ENCODE peak calls at places on chromosomes 4 and X, in four cellular contexts. T is stimulated activated CD4-positive, alpha-beta T cell treated with anti-CD3 and anti-CD28 coated beads, Interleukin-12 subunit alpha, Interleukin-12 subunit beta, amount 100 ng/mL, for 4 hours; D is mesendoderm; A is 8988T. O is an unnamed sample.

GRCh38 chr4:185711764-185712163 is 100.2 kb downstream of the SORBS2 start:
- DNase-seq in T (no peak), D (no peak), A (no peak), O (no peak)

GRCh38 chr4:148717988-148718387 is 275.8 kb upstream of the NR3C2 start:
- DNase-seq in T (no peak), D (no peak), A (no peak), O (no peak)

GRCh38 chr4:183178201-183178600 is 79.1 kb downstream of the WWC2 start:
- DNase-seq in T (no peak), D (no peak), A (no peak), O (no peak)

GRCh38 chr4:93199492-93199891 is 629.1 kb upstream of the ATOH1 start:
- DNase-seq in T (no peak), D (peak; percentile 84), A (peak; percentile 9), O (no peak)

GRCh38 chrX:78923198-78924015 is 21.8 kb upstream of the P2RY10 start:
- DNase-seq in T (no peak), D (no peak), A (no peak), O (no peak)

GRCh38 chr4:13918110-13918509 is 290.6 kb upstream of the BOD1L1 start:
- DNase-seq in T (no peak), D (no peak), A (no peak), O (peak; percentile 40)

GRCh38 chrX:68710870-68711576 is 63.6 kb downstream of the STARD8 start:
- DNase-seq in T (no peak), D (peak; percentile 84), A (peak; percentile 56), O (no peak)

GRCh38 chr4:74228691-74229640 is 71.0 kb downstream of the MTHFD2L start:
- DNase-seq in T (peak; percentile 69), D (peak; percentile 88), A (no peak), O (peak; percentile 58)

GRCh38 chrX:69014200-69014599 is 151.1 kb downstream of the PJA1 start:
- DNase-seq in T (no peak), D (no peak), A (no peak), O (no peak)

GRCh38 chr4:17324431-17324830 is 187.5 kb downstream of the QDPR start:
- DNase-seq in T (peak; percentile 39), D (peak; percentile 64), A (no peak), O (peak; percentile 40)

GRCh38 chr4:184446132-184446531 is 28.2 kb downstream of the IRF2 start:
- DNase-seq in T (no peak), D (no peak), A (no peak), O (no peak)

GRCh38 chr4:98113005-98113404 is 30.3 kb downstream of the STPG2 start:
- DNase-seq in T (no peak), D (peak; percentile 61), A (no peak), O (no peak)

GRCh38 chr4:59553739-59554126 is 1646.4 kb upstream of the ADGRL3 start:
- DNase-seq in T (no peak), D (no peak), A (peak; percentile 8), O (peak; percentile 13)

GRCh38 chrX:104370089-104370488 is 115.4 kb upstream of the ESX1 start:
- DNase-seq in T (no peak), D (peak; percentile 63), A (peak; percentile 20), O (no peak)

GRCh38 chrX:132146456-132146855 is 18.6 kb upstream of the FRMD7 start:
- DNase-seq in T (no peak), D (no peak), A (no peak), O (no peak)

GRCh38 chr4:10442976-10443375 is 14.2 kb downstream of the ZNF518B start:
- DNase-seq in T (no peak), D (no peak), A (no peak), O (no peak)

GRCh38 chrX:64206556-64207162 is 1.2 kb upstream of the AMER1 start:
- DNase-seq in T (no peak), D (no peak), A (no peak), O (no peak)

GRCh38 chrX:1493877-1494510 is 41.3 kb upstream of the ASMTL start:
- DNase-seq in T (no peak), D (no peak), A (no peak), O (no peak)

GRCh38 chrX:45479835-45480422 is 279.3 kb upstream of the DIPK2B start:
- DNase-seq in T (no peak), D (peak; percentile 28), A (no peak), O (peak; percentile 51)

GRCh38 chr4:133592106-133592505 is 443.0 kb downstream of the PCDH10 start:
- DNase-seq in T (no peak), D (peak; percentile 29), A (no peak), O (no peak)

GRCh38 chrX:66150188-66150587 is 13.9 kb upstream of the HEPH start:
- DNase-seq in T (no peak), D (peak; percentile 53), A (no peak), O (no peak)

GRCh38 chrX:46849933-46850332 is 13.1 kb downstream of the RP2 start:
- DNase-seq in T (no peak), D (no peak), A (no peak), O (no peak)

GRCh38 chr4:144591401-144591800 is 54.6 kb upstream of the HHIP start:
- DNase-seq in T (no peak), D (no peak), A (no peak), O (no peak)

GRCh38 chrX:31658360-31658759 is 586.5 kb upstream of the FTHL17 start:
- DNase-seq in T (no peak), D (peak; percentile 11), A (no peak), O (peak; percentile 13)

GRCh38 chr4:21830272-21830671 is 118.3 kb downstream of the KCNIP4 start:
- DNase-seq in T (no peak), D (no peak), A (no peak), O (no peak)

GRCh38 chr4:168837922-168838321 is 172.1 kb downstream of the CBR4 start:
- DNase-seq in T (no peak), D (no peak), A (no peak), O (no peak)

GRCh38 chr4:42906906-42907774 is 14.6 kb downstream of the GRXCR1 start:
- DNase-seq in T (no peak), D (peak; percentile 35), A (peak; percentile 5), O (peak; percentile 49)

GRCh38 chr4:56727150-56727549 is 46.1 kb upstream of the HOPX start:
- DNase-seq in T (no peak), D (no peak), A (no peak), O (no peak)

GRCh38 chr4:7546152-7546808 is 111.5 kb upstream of the PSAPL1 start:
- DNase-seq in T (no peak), D (no peak), A (no peak), O (no peak)

GRCh38 chr4:98996056-98996941 is 778 bp downstream of the METAP1 start:
- DNase-seq in T (no peak), D (peak; percentile 59), A (no peak), O (no peak)

GRCh38 chr4:82371398-82371972 is 2.3 kb downstream of the HNRNPD start:
- DNase-seq in T (no peak), D (no peak), A (no peak), O (no peak)

GRCh38 chr4:118774989-118775388 is 60.9 kb downstream of the SEC24D start:
- DNase-seq in T (no peak), D (peak; percentile 26), A (no peak), O (no peak)

GRCh38 chr4:182877326-182877883 is 39.8 kb downstream of the DCTD start:
- DNase-seq in T (no peak), D (no peak), A (no peak), O (no peak)